ENCODE peak calls at places on chromosomes 3 and 15, in seven cellular contexts. U is GM04504; P is activated CD8-positive, alpha-beta memory T cell treated with anti-CD3 and anti-CD28 coated beads for 48 hours; G is body of pancreas; M is A172; A is B cell; L is PC-3. D is an unnamed sample.

GRCh38 chr3:107493134-107493533 is 29.6 kb upstream of the BBX start:
- DNase-seq in U (no peak), P (no peak), G (no peak), M (no peak), A (no peak), L (no peak), D (no peak)

GRCh38 chr15:61169904-61170695 is 59.0 kb downstream of the RORA start:
- DNase-seq in U (no peak), P (no peak), G (no peak), M (no peak), A (no peak), L (no peak), D (no peak)

GRCh38 chr3:28033059-28033784 is 208.2 kb upstream of the CMC1 start:
- DNase-seq in U (no peak), P (no peak), G (no peak), M (no peak), A (no peak), L (no peak), D (no peak)

GRCh38 chr3:168117059-168117458 is 21.3 kb upstream of the GOLIM4 start:
- DNase-seq in U (no peak), P (no peak), G (no peak), M (no peak), A (no peak), L (no peak), D (no peak)

GRCh38 chr3:152968388-152969024 is 133.6 kb downstream of the P2RY1 start:
- DNase-seq in U (peak), P (no peak), G (no peak), M (peak), A (no peak), L (peak), D (no peak)

GRCh38 chr3:17469520-17469919 is 272.9 kb downstream of the TBC1D5 start:
- DNase-seq in U (no peak), P (no peak), G (no peak), M (no peak), A (no peak), L (peak), D (no peak)

GRCh38 chr15:70348581-70349344 is 251.0 kb upstream of the TLE3 start:
- DNase-seq in U (no peak), P (no peak), G (peak), M (no peak), A (no peak), L (no peak), D (no peak)

GRCh38 chr3:99373088-99373875 is 265.1 kb upstream of the COL8A1 start:
- DNase-seq in U (no peak), P (no peak), G (no peak), M (no peak), A (no peak), L (no peak), D (no peak)

GRCh38 chr3:38725726-38726410 is 76.4 kb upstream of the SCN5A start:
- DNase-seq in U (no peak), P (no peak), G (no peak), M (peak), A (no peak), L (no peak), D (no peak)

GRCh38 chr3:126345641-126346460 is 11.4 kb downstream of the KLF15 start:
- DNase-seq in U (no peak), P (no peak), G (no peak), M (no peak), A (peak), L (no peak), D (no peak)

GRCh38 chr15:74434260-74434915 is 630 bp upstream of the SEMA7A start:
- DNase-seq in U (no peak), P (no peak), G (no peak), M (no peak), A (no peak), L (no peak), D (no peak)

GRCh38 chr3:148601766-148602685 is 95.7 kb upstream of the AGTR1 start:
- DNase-seq in U (no peak), P (no peak), G (no peak), M (no peak), A (no peak), L (no peak), D (no peak)

GRCh38 chr3:195394700-195395099 is 48.1 kb downstream of the ACAP2 start:
- DNase-seq in U (no peak), P (no peak), G (no peak), M (no peak), A (no peak), L (no peak), D (no peak)

GRCh38 chr3:195196266-195196665 is 74.7 kb downstream of the XXYLT1 start:
- DNase-seq in U (no peak), P (no peak), G (no peak), M (peak), A (no peak), L (peak), D (no peak)

GRCh38 chr3:35664460-35664919 is 25.2 kb downstream of the ARPP21 start:
- DNase-seq in U (no peak), P (no peak), G (peak), M (peak), A (no peak), L (no peak), D (peak)

GRCh38 chr3:98778852-98779379 is 15.8 kb downstream of the ST3GAL6 start:
- DNase-seq in U (peak), P (no peak), G (no peak), M (peak), A (no peak), L (no peak), D (no peak)

GRCh38 chr3:182979103-182979697 is 1.1 kb downstream of the DCUN1D1 start:
- DNase-seq in U (no peak), P (no peak), G (no peak), M (no peak), A (no peak), L (peak), D (no peak)

GRCh38 chr3:65936908-65937638 is 101.6 kb downstream of the MAGI1 start:
- DNase-seq in U (no peak), P (no peak), G (no peak), M (no peak), A (no peak), L (no peak), D (no peak)

GRCh38 chr3:109411547-109411946 is 74.2 kb upstream of the DPPA4 start:
- DNase-seq in U (no peak), P (no peak), G (no peak), M (no peak), A (no peak), L (no peak), D (no peak)

GRCh38 chr15:75104804-75105557 is 81.6 kb downstream of the PPCDC start:
- DNase-seq in U (peak), P (no peak), G (no peak), M (peak), A (peak), L (peak), D (peak)

GRCh38 chr15:63870403-63871209 is 36.9 kb upstream of the HERC1 start:
- DNase-seq in U (peak), P (no peak), G (no peak), M (peak), A (no peak), L (peak), D (peak)

D was measured in smooth muscle cell of the brain vasculature.